ENCODE peak calls at places on chromosomes 16 and 17, in six cellular contexts. One of them, this sample, is unnamed.

GRCh38 chr16:66293207-66293735 is 73.2 kb upstream of the CDH5 start:
- DNase-seq in CD8-positive, alpha-beta T cell: peak
- DNase-seq in GM13977: no peak
- DNase-seq in Caco-2: peak
- DNase-seq in stomach: peak
- DNase-seq in heart left ventricle: no peak
- DNase-seq in this sample: no peak

GRCh38 chr17:53628011-53628410 is 194.7 kb upstream of the KIF2B start:
- DNase-seq in CD8-positive, alpha-beta T cell: no peak
- DNase-seq in GM13977: no peak
- DNase-seq in Caco-2: no peak
- DNase-seq in stomach: no peak
- DNase-seq in heart left ventricle: no peak
- DNase-seq in this sample: no peak

GRCh38 chr17:66678827-66679226 is 156.1 kb upstream of the CACNG5 start:
- DNase-seq in CD8-positive, alpha-beta T cell: no peak
- DNase-seq in GM13977: no peak
- DNase-seq in Caco-2: no peak
- DNase-seq in stomach: no peak
- DNase-seq in heart left ventricle: no peak
- DNase-seq in this sample: no peak

GRCh38 chr16:17470002-17470870 is 524 bp downstream of the XYLT1 start:
- DNase-seq in CD8-positive, alpha-beta T cell: peak
- DNase-seq in GM13977: peak
- DNase-seq in Caco-2: no peak
- DNase-seq in stomach: no peak
- DNase-seq in heart left ventricle: no peak
- DNase-seq in this sample: peak

GRCh38 chr17:29007456-29008455 is 1.9 kb upstream of the SEZ6 start:
- DNase-seq in CD8-positive, alpha-beta T cell: no peak
- DNase-seq in GM13977: no peak
- DNase-seq in Caco-2: no peak
- DNase-seq in stomach: no peak
- DNase-seq in heart left ventricle: no peak
- DNase-seq in this sample: no peak

GRCh38 chr16:78673157-78673556 is 573.7 kb downstream of the WWOX start:
- DNase-seq in CD8-positive, alpha-beta T cell: no peak
- DNase-seq in GM13977: no peak
- DNase-seq in Caco-2: no peak
- DNase-seq in stomach: no peak
- DNase-seq in heart left ventricle: no peak
- DNase-seq in this sample: no peak

GRCh38 chr17:4602041-4602440 is 17.7 kb downstream of the SMTNL2 start:
- DNase-seq in CD8-positive, alpha-beta T cell: no peak
- DNase-seq in GM13977: no peak
- DNase-seq in Caco-2: no peak
- DNase-seq in stomach: no peak
- DNase-seq in heart left ventricle: no peak
- DNase-seq in this sample: no peak

GRCh38 chr16:142405-142804 is 3.9 kb upstream of the NPRL3 start:
- DNase-seq in CD8-positive, alpha-beta T cell: no peak
- DNase-seq in GM13977: no peak
- DNase-seq in Caco-2: no peak
- DNase-seq in stomach: no peak
- DNase-seq in heart left ventricle: no peak
- DNase-seq in this sample: no peak

GRCh38 chr16:88939814-88940195 is 37.2 kb downstream of the CBFA2T3 start:
- DNase-seq in CD8-positive, alpha-beta T cell: no peak
- DNase-seq in GM13977: peak
- DNase-seq in Caco-2: no peak
- DNase-seq in stomach: no peak
- DNase-seq in heart left ventricle: peak
- DNase-seq in this sample: no peak

GRCh38 chr16:497258-497657 is 30.3 kb upstream of the CAPN15 start:
- DNase-seq in CD8-positive, alpha-beta T cell: no peak
- DNase-seq in GM13977: no peak
- DNase-seq in Caco-2: no peak
- DNase-seq in stomach: no peak
- DNase-seq in heart left ventricle: no peak
- DNase-seq in this sample: no peak

GRCh38 chr17:68580236-68580903 is 20.8 kb downstream of the FAM20A start:
- DNase-seq in CD8-positive, alpha-beta T cell: no peak
- DNase-seq in GM13977: no peak
- DNase-seq in Caco-2: no peak
- DNase-seq in stomach: no peak
- DNase-seq in heart left ventricle: no peak
- DNase-seq in this sample: no peak

GRCh38 chr17:9725575-9725974 is 65.8 kb downstream of the DHRS7C start:
- DNase-seq in CD8-positive, alpha-beta T cell: no peak
- DNase-seq in GM13977: no peak
- DNase-seq in Caco-2: no peak
- DNase-seq in stomach: no peak
- DNase-seq in heart left ventricle: no peak
- DNase-seq in this sample: no peak

GRCh38 chr17:41654134-41654907 is 29.9 kb upstream of the KRT17 start:
- DNase-seq in CD8-positive, alpha-beta T cell: no peak
- DNase-seq in GM13977: no peak
- DNase-seq in Caco-2: peak
- DNase-seq in stomach: peak
- DNase-seq in heart left ventricle: no peak
- DNase-seq in this sample: peak

GRCh38 chr17:71361691-71362450 is 758.9 kb upstream of the SOX9 start:
- DNase-seq in CD8-positive, alpha-beta T cell: no peak
- DNase-seq in GM13977: no peak
- DNase-seq in Caco-2: no peak
- DNase-seq in stomach: no peak
- DNase-seq in heart left ventricle: no peak
- DNase-seq in this sample: no peak

GRCh38 chr17:46732754-46733398 is 85.6 kb downstream of the WNT3 start:
- DNase-seq in CD8-positive, alpha-beta T cell: no peak
- DNase-seq in GM13977: no peak
- DNase-seq in Caco-2: no peak
- DNase-seq in stomach: no peak
- DNase-seq in heart left ventricle: no peak
- DNase-seq in this sample: no peak

GRCh38 chr17:28384281-28385036 is 13.0 kb downstream of the SARM1 start:
- DNase-seq in CD8-positive, alpha-beta T cell: peak
- DNase-seq in GM13977: peak
- DNase-seq in Caco-2: peak
- DNase-seq in stomach: peak
- DNase-seq in heart left ventricle: peak
- DNase-seq in this sample: peak

GRCh38 chr16:50879873-50880695 is 138.2 kb downstream of the CYLD start:
- DNase-seq in CD8-positive, alpha-beta T cell: no peak
- DNase-seq in GM13977: no peak
- DNase-seq in Caco-2: no peak
- DNase-seq in stomach: no peak
- DNase-seq in heart left ventricle: no peak
- DNase-seq in this sample: peak

GRCh38 chr17:57838453-57838852 is 11.4 kb downstream of the MRPS23 start:
- DNase-seq in CD8-positive, alpha-beta T cell: no peak
- DNase-seq in GM13977: no peak
- DNase-seq in Caco-2: no peak
- DNase-seq in stomach: no peak
- DNase-seq in heart left ventricle: no peak
- DNase-seq in this sample: no peak

GRCh38 chr16:7227193-7227825 is 105.3 kb upstream of the RBFOX1 start:
- DNase-seq in CD8-positive, alpha-beta T cell: no peak
- DNase-seq in GM13977: no peak
- DNase-seq in Caco-2: no peak
- DNase-seq in stomach: no peak
- DNase-seq in heart left ventricle: peak
- DNase-seq in this sample: no peak

GRCh38 chr17:17062866-17063265 is 20.6 kb downstream of the MPRIP start:
- DNase-seq in CD8-positive, alpha-beta T cell: no peak
- DNase-seq in GM13977: no peak
- DNase-seq in Caco-2: no peak
- DNase-seq in stomach: no peak
- DNase-seq in heart left ventricle: no peak
- DNase-seq in this sample: no peak

GRCh38 chr17:41301204-41301790 is 1.4 kb downstream of the KRTAP29-1 start:
- DNase-seq in CD8-positive, alpha-beta T cell: no peak
- DNase-seq in GM13977: no peak
- DNase-seq in Caco-2: no peak
- DNase-seq in stomach: no peak
- DNase-seq in heart left ventricle: no peak
- DNase-seq in this sample: no peak

GRCh38 chr16:10920726-10921427 is 21.4 kb downstream of the DEXI start:
- DNase-seq in CD8-positive, alpha-beta T cell: no peak
- DNase-seq in GM13977: no peak
- DNase-seq in Caco-2: no peak
- DNase-seq in stomach: no peak
- DNase-seq in heart left ventricle: no peak
- DNase-seq in this sample: no peak

GRCh38 chr16:88347656-88348376 is 34.9 kb upstream of the ZNF469 start:
- DNase-seq in CD8-positive, alpha-beta T cell: peak
- DNase-seq in GM13977: no peak
- DNase-seq in Caco-2: no peak
- DNase-seq in stomach: no peak
- DNase-seq in heart left ventricle: peak
- DNase-seq in this sample: no peak

GRCh38 chr17:59287887-59288286 is 43.6 kb upstream of the YPEL2 start:
- DNase-seq in CD8-positive, alpha-beta T cell: no peak
- DNase-seq in GM13977: no peak
- DNase-seq in Caco-2: no peak
- DNase-seq in stomach: no peak
- DNase-seq in heart left ventricle: no peak
- DNase-seq in this sample: no peak

GRCh38 chr17:60601443-60602384 is 1.7 kb downstream of the PPM1D start:
- DNase-seq in CD8-positive, alpha-beta T cell: peak
- DNase-seq in GM13977: peak
- DNase-seq in Caco-2: peak
- DNase-seq in stomach: peak
- DNase-seq in heart left ventricle: peak
- DNase-seq in this sample: peak

GRCh38 chr16:6777624-6778023 is 555.0 kb upstream of the RBFOX1 start:
- DNase-seq in CD8-positive, alpha-beta T cell: no peak
- DNase-seq in GM13977: no peak
- DNase-seq in Caco-2: no peak
- DNase-seq in stomach: no peak
- DNase-seq in heart left ventricle: no peak
- DNase-seq in this sample: no peak

GRCh38 chr17:1720856-1721386 is 3.6 kb upstream of the WDR81 start:
- DNase-seq in CD8-positive, alpha-beta T cell: peak
- DNase-seq in GM13977: no peak
- DNase-seq in Caco-2: no peak
- DNase-seq in stomach: peak
- DNase-seq in heart left ventricle: peak
- DNase-seq in this sample: peak

GRCh38 chr16:70717817-70718216 is 32.0 kb upstream of the MTSS2 start:
- DNase-seq in CD8-positive, alpha-beta T cell: no peak
- DNase-seq in GM13977: no peak
- DNase-seq in Caco-2: no peak
- DNase-seq in stomach: no peak
- DNase-seq in heart left ventricle: no peak
- DNase-seq in this sample: no peak

GRCh38 chr16:50568187-50568830 is 20.1 kb downstream of the NKD1 start:
- DNase-seq in CD8-positive, alpha-beta T cell: no peak
- DNase-seq in GM13977: peak
- DNase-seq in Caco-2: no peak
- DNase-seq in stomach: no peak
- DNase-seq in heart left ventricle: no peak
- DNase-seq in this sample: no peak

GRCh38 chr17:40179923-40180659 is 2.8 kb downstream of the RAPGEFL1 start:
- DNase-seq in CD8-positive, alpha-beta T cell: no peak
- DNase-seq in GM13977: no peak
- DNase-seq in Caco-2: no peak
- DNase-seq in stomach: no peak
- DNase-seq in heart left ventricle: no peak
- DNase-seq in this sample: peak

GRCh38 chr16:88790312-88791150 is 5.5 kb upstream of the PIEZO1 start:
- DNase-seq in CD8-positive, alpha-beta T cell: peak
- DNase-seq in GM13977: no peak
- DNase-seq in Caco-2: no peak
- DNase-seq in stomach: peak
- DNase-seq in heart left ventricle: no peak
- DNase-seq in this sample: no peak

GRCh38 chr17:3536736-3537135 is 20.9 kb downstream of the TRPV3 start:
- DNase-seq in CD8-positive, alpha-beta T cell: no peak
- DNase-seq in GM13977: no peak
- DNase-seq in Caco-2: no peak
- DNase-seq in stomach: no peak
- DNase-seq in heart left ventricle: no peak
- DNase-seq in this sample: no peak

GRCh38 chr17:41777579-41778188 is 8.8 kb downstream of the JUP start:
- DNase-seq in CD8-positive, alpha-beta T cell: no peak
- DNase-seq in GM13977: no peak
- DNase-seq in Caco-2: no peak
- DNase-seq in stomach: peak
- DNase-seq in heart left ventricle: peak
- DNase-seq in this sample: peak

GRCh38 chr17:627051-627450 is 87.6 kb downstream of the VPS53 start:
- DNase-seq in CD8-positive, alpha-beta T cell: no peak
- DNase-seq in GM13977: no peak
- DNase-seq in Caco-2: no peak
- DNase-seq in stomach: no peak
- DNase-seq in heart left ventricle: no peak
- DNase-seq in this sample: no peak

GRCh38 chr17:63626551-63627228 is 4.5 kb downstream of the MAP3K3 start:
- DNase-seq in CD8-positive, alpha-beta T cell: no peak
- DNase-seq in GM13977: no peak
- DNase-seq in Caco-2: no peak
- DNase-seq in stomach: no peak
- DNase-seq in heart left ventricle: no peak
- DNase-seq in this sample: no peak

GRCh38 chr16:85490971-85491771 is 122.0 kb upstream of the GSE1 start:
- DNase-seq in CD8-positive, alpha-beta T cell: peak
- DNase-seq in GM13977: peak
- DNase-seq in Caco-2: no peak
- DNase-seq in stomach: peak
- DNase-seq in heart left ventricle: no peak
- DNase-seq in this sample: peak
- TF ChIP-seq CTCF in CD8-positive, alpha-beta T cell: peak
- TF ChIP-seq CTCF in GM13977: peak
- TF ChIP-seq CTCF in Caco-2: peak
- TF ChIP-seq CTCF in stomach: peak
- TF ChIP-seq CTCF in heart left ventricle: no peak
- TF ChIP-seq CTCF in this sample: peak

GRCh38 chr16:56869513-56870270 is 4.7 kb downstream of the SLC12A3 start:
- DNase-seq in CD8-positive, alpha-beta T cell: no peak
- DNase-seq in GM13977: peak
- DNase-seq in Caco-2: peak
- DNase-seq in stomach: no peak
- DNase-seq in heart left ventricle: no peak
- DNase-seq in this sample: peak
- TF ChIP-seq CTCF in CD8-positive, alpha-beta T cell: no peak
- TF ChIP-seq CTCF in GM13977: peak
- TF ChIP-seq CTCF in Caco-2: peak
- TF ChIP-seq CTCF in stomach: no peak
- TF ChIP-seq CTCF in heart left ventricle: no peak
- TF ChIP-seq CTCF in this sample: no peak

GRCh38 chr16:49120631-49121030 is 161.0 kb downstream of the CBLN1 start:
- DNase-seq in CD8-positive, alpha-beta T cell: no peak
- DNase-seq in GM13977: no peak
- DNase-seq in Caco-2: no peak
- DNase-seq in stomach: no peak
- DNase-seq in heart left ventricle: no peak
- DNase-seq in this sample: no peak
- TF ChIP-seq CTCF in CD8-positive, alpha-beta T cell: no peak
- TF ChIP-seq CTCF in GM13977: no peak
- TF ChIP-seq CTCF in Caco-2: no peak
- TF ChIP-seq CTCF in stomach: no peak
- TF ChIP-seq CTCF in heart left ventricle: no peak
- TF ChIP-seq CTCF in this sample: no peak

GRCh38 chr17:47953945-47954344 is 3.7 kb downstream of the PRR15L start:
- DNase-seq in CD8-positive, alpha-beta T cell: no peak
- DNase-seq in GM13977: no peak
- DNase-seq in Caco-2: no peak
- DNase-seq in stomach: no peak
- DNase-seq in heart left ventricle: no peak
- DNase-seq in this sample: no peak
- TF ChIP-seq CTCF in CD8-positive, alpha-beta T cell: no peak
- TF ChIP-seq CTCF in GM13977: no peak
- TF ChIP-seq CTCF in Caco-2: peak
- TF ChIP-seq CTCF in stomach: no peak
- TF ChIP-seq CTCF in heart left ventricle: no peak
- TF ChIP-seq CTCF in this sample: peak